ENCODE peak calls at places on chromosomes 5 and 9, in ten cellular contexts. I, G, R, M, L, X, W, B, H and F are unnamed samples.

GRCh38 chr5:73515232-73515631 is 17.0 kb downstream of the BTF3 start:
- DNase-seq in I (no peak), B (no peak), G (no peak), H (no peak), R (no peak), M (no peak), X (peak), L (no peak), W (no peak), F (no peak)

GRCh38 chr5:132561601-132562000 is 4.8 kb downstream of the RAD50 start:
- DNase-seq in G (no peak), R (no peak), B (no peak), I (no peak), H (no peak), X (peak), M (no peak), W (no peak), L (no peak), F (no peak)

GRCh38 chr9:92716557-92716956 is 46.6 kb upstream of the IPPK start:
- DNase-seq in L (peak), B (no peak), M (peak), R (no peak), X (peak), H (peak), G (peak), I (peak), W (peak), F (peak)

GRCh38 chr9:123355761-123356520 is at the start of gene CRB2:
- DNase-seq in G (no peak), H (no peak), R (no peak), L (no peak), I (no peak), W (no peak), M (no peak), X (no peak), B (no peak), F (peak)

GRCh38 chr5:116847960-116848359 is 273.3 kb upstream of the SEMA6A start:
- DNase-seq in L (no peak), M (no peak), H (no peak), B (no peak), X (no peak), I (no peak), W (no peak), R (no peak), G (no peak), F (no peak)

GRCh38 chr9:89748831-89749499 is 144.2 kb downstream of the GADD45G start:
- DNase-seq in I (no peak), W (no peak), R (no peak), G (no peak), M (no peak), B (no peak), L (no peak), H (no peak), X (no peak), F (no peak)

GRCh38 chr9:27413507-27414214 is 110.4 kb upstream of the IFNK start:
- DNase-seq in R (no peak), M (no peak), W (no peak), B (no peak), L (no peak), G (no peak), H (no peak), I (no peak), X (no peak), F (no peak)

GRCh38 chr5:160285311-160285710 is 27.1 kb downstream of the CCNJL start:
- DNase-seq in G (no peak), X (no peak), I (no peak), M (no peak), H (no peak), R (no peak), L (no peak), B (no peak), W (no peak), F (no peak)

GRCh38 chr5:155728146-155728856 is 598.7 kb upstream of the SGCD start:
- DNase-seq in L (peak), H (no peak), M (no peak), X (peak), R (no peak), B (peak), I (no peak), G (no peak), W (no peak), F (no peak)

GRCh38 chr5:7464182-7464581 is 68.2 kb downstream of the ADCY2 start:
- DNase-seq in M (no peak), X (no peak), B (no peak), R (no peak), I (no peak), G (no peak), H (no peak), L (no peak), W (no peak), F (no peak)

GRCh38 chr5:73799401-73799972 is 173.5 kb downstream of the ARHGEF28 start:
- DNase-seq in I (no peak), L (no peak), G (no peak), X (no peak), H (no peak), B (no peak), W (no peak), M (no peak), R (no peak), F (no peak)

GRCh38 chr5:172004824-172005237 is 1.6 kb downstream of the FBXW11 start:
- DNase-seq in R (no peak), H (no peak), I (no peak), G (peak), X (no peak), W (peak), B (peak), M (peak), L (peak), F (no peak)

GRCh38 chr5:112419050-112419595 is at the start of gene EPB41L4A:
- DNase-seq in L (peak), I (no peak), X (peak), W (no peak), H (no peak), B (no peak), R (no peak), G (peak), M (no peak), F (no peak)

GRCh38 chr5:54861212-54861894 is 124.0 kb downstream of the ESM1 start:
- DNase-seq in L (peak), H (no peak), G (peak), I (no peak), X (no peak), M (no peak), R (no peak), W (no peak), B (no peak), F (no peak)

GRCh38 chr5:138495351-138495750 is 30.1 kb downstream of the EGR1 start:
- DNase-seq in W (no peak), H (no peak), I (no peak), M (no peak), R (no peak), X (no peak), B (no peak), L (no peak), G (no peak), F (no peak)

GRCh38 chr9:78973906-78974305 is 597.9 kb upstream of the TLE4 start:
- DNase-seq in B (no peak), R (peak), X (peak), I (no peak), M (no peak), H (no peak), G (peak), L (no peak), W (no peak), F (no peak)